ENCODE peak calls at places on chromosomes 5 and 9, in five cellular contexts. A, Q, K, V and W are unnamed samples.

GRCh38 chr9:68706579-68707201 is 1.6 kb downstream of the PIP5K1B start:
- DNase-seq in Q (peak; percentile 24), A (no peak), K (no peak), V (no peak), W (no peak)

GRCh38 chr5:66959668-66960067 is 236.9 kb downstream of the CD180 start:
- DNase-seq in V (no peak), A (no peak), K (no peak), Q (no peak), W (no peak)

GRCh38 chr5:89028579-89029272 is 145.7 kb upstream of the MEF2C start:
- DNase-seq in V (no peak), K (no peak), Q (no peak), A (peak; percentile 4), W (no peak)

GRCh38 chr5:120447706-120448239 is 16.3 kb upstream of the PRR16 start:
- DNase-seq in K (no peak), Q (peak; percentile 23), A (no peak), V (no peak), W (no peak)

GRCh38 chr5:148760945-148761638 is 65.3 kb upstream of the ADRB2 start:
- DNase-seq in A (no peak), Q (no peak), K (no peak), V (no peak), W (no peak)

GRCh38 chr5:127909078-127909477 is 174.5 kb upstream of the SLC12A2 start:
- DNase-seq in K (no peak), V (no peak), A (no peak), Q (peak; percentile 83), W (no peak)

GRCh38 chr9:126095546-126096190 is 231.0 kb upstream of the MVB12B start:
- DNase-seq in Q (no peak), K (no peak), A (no peak), V (no peak), W (no peak)

GRCh38 chr5:134113908-134114875 is at the start of gene TCF7:
- DNase-seq in V (peak; percentile 56), Q (peak; percentile 94), K (peak; percentile 84), A (peak; percentile 55), W (peak; percentile 26)

GRCh38 chr5:115573133-115573532 is 28.6 kb upstream of the FEM1C start:
- DNase-seq in Q (no peak), A (no peak), V (no peak), K (no peak), W (no peak)

GRCh38 chr9:126754436-126755324 is 50.2 kb upstream of the ZBTB43 start:
- DNase-seq in Q (no peak), V (no peak), K (no peak), A (no peak), W (no peak)

GRCh38 chr9:91536211-91536691 is 112.6 kb upstream of the NFIL3 start:
- DNase-seq in K (no peak), A (peak; percentile 57), V (no peak), Q (peak; percentile 48), W (no peak)

GRCh38 chr5:56011835-56012234 is 17.1 kb upstream of the IL6ST start:
- DNase-seq in A (peak; percentile 21), K (no peak), Q (no peak), V (no peak), W (no peak)

GRCh38 chr9:101468116-101468515 is 32.5 kb upstream of the ALDOB start:
- DNase-seq in K (no peak), Q (no peak), A (no peak), V (no peak), W (no peak)

GRCh38 chr9:109730228-109730627 is 49.8 kb upstream of the PALM2AKAP2 start:
- DNase-seq in V (no peak), K (no peak), A (peak; percentile 8), Q (no peak), W (no peak)

GRCh38 chr5:97874491-97874890 is 691.4 kb upstream of the RIOK2 start:
- DNase-seq in Q (no peak), A (no peak), K (no peak), V (no peak), W (no peak)

GRCh38 chr5:80739898-80740297 is 85.1 kb upstream of the DHFR start:
- DNase-seq in Q (no peak), V (no peak), K (no peak), A (no peak), W (no peak)